ENCODE peak calls at places on chromosomes 6 and 20, in four cellular contexts. R, K, P and Q are unnamed samples.

GRCh38 chr6:154995241-154996162 is at the start of gene TIAM2:
- DNase-seq in R (no peak), K (no peak), P (no peak), Q (no peak)

GRCh38 chr6:69617163-69617562 is 179.6 kb downstream of the LMBRD1 start:
- DNase-seq in P (no peak), K (no peak), R (no peak), Q (no peak)

GRCh38 chr6:44151348-44152108 is 7.1 kb upstream of the CAPN11 start:
- DNase-seq in K (peak), R (peak), P (peak), Q (peak)

GRCh38 chr20:33653218-33653899 is 8.8 kb upstream of the C20orf144 start:
- DNase-seq in R (peak), K (no peak), P (peak), Q (peak)

GRCh38 chr6:39804666-39805065 is 12.5 kb downstream of the DAAM2 start:
- DNase-seq in P (no peak), R (no peak), K (peak), Q (no peak)

GRCh38 chr6:44221291-44221960 is 2.0 kb upstream of the SLC29A1 start:
- DNase-seq in P (peak), R (peak), K (peak), Q (peak)

GRCh38 chr6:166950443-166950821 is 5.9 kb downstream of the RNASET2 start:
- DNase-seq in R (peak), P (no peak), K (no peak), Q (no peak)

GRCh38 chr6:146985111-146985510 is 219.1 kb upstream of the STXBP5 start:
- DNase-seq in K (no peak), P (no peak), R (no peak), Q (no peak)

GRCh38 chr6:14339711-14340590 is 222.4 kb downstream of the CD83 start:
- DNase-seq in P (no peak), R (peak), K (no peak), Q (no peak)

GRCh38 chr6:63066053-63066704 is 145.1 kb upstream of the FKBP1C start:
- DNase-seq in R (peak), K (no peak), P (no peak), Q (peak)

GRCh38 chr6:169106176-169106575 is 147.5 kb downstream of the THBS2 start:
- DNase-seq in P (no peak), K (peak), R (no peak), Q (no peak)

GRCh38 chr20:45921618-45922189 is 9.7 kb upstream of the PLTP start:
- DNase-seq in P (no peak), R (no peak), K (no peak), Q (no peak)

GRCh38 chr20:24016560-24016959 is 28.0 kb upstream of the GGTLC1 start:
- DNase-seq in P (no peak), R (no peak), K (no peak), Q (no peak)

GRCh38 chr20:22584630-22584921 is 204 bp upstream of the FOXA2 start:
- DNase-seq in K (no peak), P (no peak), R (no peak), Q (no peak)

GRCh38 chr6:158519761-158520160 is 40.1 kb upstream of the TMEM181 start:
- DNase-seq in R (no peak), P (no peak), K (no peak), Q (no peak)
- H3K4me3 ChIP-seq in R (no peak), P (no peak), K (no peak), Q (no peak)

GRCh38 chr6:111086685-111087084 is 618 bp upstream of the SLC16A10 start:
- DNase-seq in P (no peak), R (no peak), K (no peak), Q (no peak)
- H3K4me3 ChIP-seq in P (peak), R (peak), K (peak), Q (peak)

GRCh38 chr6:13135152-13135551 is 193.2 kb downstream of the TBC1D7 start:
- DNase-seq in R (no peak), P (no peak), K (no peak), Q (no peak)
- H3K4me3 ChIP-seq in R (no peak), P (no peak), K (no peak), Q (no peak)

GRCh38 chr6:24778878-24779277 is 4.1 kb downstream of the GMNN start:
- DNase-seq in R (no peak), K (no peak), P (no peak), Q (no peak)

GRCh38 chr6:24777227-24777626 is 2.5 kb downstream of the GMNN start:
- DNase-seq in K (no peak), P (no peak), R (no peak), Q (no peak)

GRCh38 chr6:24775520-24776058 is 852 bp downstream of the GMNN start:
- DNase-seq in K (peak), R (peak), P (peak), Q (no peak)

GRCh38 chr6:24778121-24778520 is 3.4 kb downstream of the GMNN start:
- DNase-seq in K (no peak), R (no peak), P (no peak), Q (no peak)

DNA sequence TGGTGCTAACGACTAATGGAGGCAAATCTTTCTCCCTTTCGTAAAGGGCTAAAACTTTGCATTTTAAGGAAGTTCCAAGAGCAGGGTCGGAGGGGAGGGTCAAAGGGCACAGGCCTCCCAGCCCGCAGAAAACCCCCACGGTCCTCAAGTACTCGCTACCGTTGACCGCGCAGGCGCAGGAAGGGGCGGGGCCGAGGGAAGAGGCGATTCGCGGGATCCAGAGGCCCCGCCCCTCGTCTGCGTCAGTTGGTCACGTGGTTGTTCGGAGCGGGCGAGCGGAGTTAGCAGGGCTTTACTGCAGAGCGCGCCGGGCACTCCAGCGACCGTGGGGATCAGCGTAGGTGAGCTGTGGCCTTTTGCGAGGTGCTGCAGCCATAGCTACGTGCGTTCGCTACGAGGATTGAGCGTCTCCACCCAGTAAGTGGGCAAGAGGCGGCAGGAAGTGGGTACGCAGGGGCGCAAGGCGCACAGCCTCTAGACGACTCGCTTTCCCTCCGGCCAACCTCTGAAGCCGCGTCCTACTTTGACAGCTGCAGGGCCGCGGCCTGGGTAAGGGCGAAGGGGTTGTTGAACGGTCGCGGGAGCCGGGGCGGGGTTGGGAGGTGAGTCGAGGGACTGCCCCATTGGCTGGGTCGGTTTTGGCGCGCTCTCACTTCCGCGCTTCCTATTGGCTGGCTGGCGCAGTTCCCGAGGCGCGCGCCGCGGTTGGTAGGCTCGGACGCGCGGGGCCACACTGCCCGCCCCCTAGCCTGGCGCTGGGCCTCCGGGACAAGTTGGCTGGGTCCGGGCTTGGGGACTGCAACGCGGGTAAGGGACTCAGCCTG is at the start of gene GMNN:
- DNase-seq in P (peak), K (peak), R (peak), Q (peak)
- H3K4me3 ChIP-seq in P (peak), K (peak), R (peak), Q (peak)

GRCh38 chr6:148193063-148193680 is 149.5 kb upstream of the SASH1 start:
- DNase-seq in K (no peak), P (no peak), R (no peak), Q (no peak)
- H3K4me3 ChIP-seq in K (no peak), P (no peak), R (no peak), Q (no peak)

DNA sequence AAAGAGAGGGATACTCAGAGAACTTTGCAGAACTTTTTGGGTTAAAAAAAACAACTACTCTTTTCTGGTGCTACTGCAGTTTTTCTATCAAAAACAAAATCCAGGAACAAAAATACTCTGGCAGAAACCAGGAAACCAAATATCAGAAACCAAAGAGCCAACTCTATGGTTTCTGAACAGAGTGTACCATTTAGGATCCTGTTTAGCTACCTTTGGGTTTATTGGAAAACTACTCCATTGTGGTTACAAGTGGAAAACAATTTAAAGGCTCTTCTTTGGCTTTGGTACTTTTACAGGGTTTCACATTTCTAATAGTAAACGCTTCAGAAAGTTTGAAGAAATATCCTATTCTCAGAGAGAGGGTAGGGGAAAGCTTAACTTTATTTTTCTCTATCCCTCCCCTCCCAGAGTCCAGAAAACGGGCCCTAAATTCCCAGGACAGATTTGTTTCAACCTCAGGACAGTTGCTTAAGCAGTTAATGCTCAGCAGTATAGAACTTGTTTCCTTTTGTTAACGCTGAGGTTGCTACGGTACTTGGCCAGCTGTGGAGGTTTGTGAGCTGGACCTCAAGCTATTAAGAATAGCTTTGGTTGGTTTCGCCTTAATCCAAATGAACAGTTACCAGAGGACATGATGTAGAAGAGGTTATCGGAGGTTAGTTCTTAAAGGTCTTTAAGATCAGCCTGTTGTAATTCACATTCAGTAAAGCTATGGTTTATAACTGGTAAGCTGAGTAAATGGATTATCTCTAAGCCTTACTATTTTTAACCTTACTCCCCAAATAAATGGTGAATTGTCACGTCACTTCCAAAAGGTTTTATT is 47.9 kb downstream of the FOXO3 start:
- DNase-seq in K (no peak), R (no peak), P (no peak), Q (no peak)
- H3K4me3 ChIP-seq in K (no peak), R (no peak), P (no peak), Q (no peak)